ENCODE peak calls at places on chromosomes 1 and 21, in six cellular contexts. I is A549, G is upper lobe of left lung, D is GM12878, M is HepG2, K is K562. Y is an unnamed sample.
A peak's percentile ranks its signal among the peaks of the same experiment; 100 is the strongest.

GRCh38 chr1:28878796-28879195 is 35.6 kb upstream of the EPB41 start:
- ATAC-seq in M (no peak), G (no peak), D (no peak), K (no peak), I (no peak), Y (no peak)

GRCh38 chr1:211951856-211952255 is 83.5 kb downstream of the INTS7 start:
- ATAC-seq in K (no peak), I (peak; percentile 79), M (peak; percentile 59), D (peak; percentile 100), G (no peak), Y (no peak)

GRCh38 chr1:31523769-31524168 is 52.5 kb upstream of the TINAGL1 start:
- ATAC-seq in G (peak; percentile 84), I (no peak), D (peak; percentile 79), M (peak; percentile 87), K (no peak), Y (peak; percentile 79)

GRCh38 chr1:43027977-43028376 is 69.3 kb upstream of the SLC2A1 start:
- ATAC-seq in I (no peak), M (no peak), D (no peak), G (no peak), K (peak; percentile 28), Y (no peak)

GRCh38 chr1:203284411-203285208 is 20.7 kb upstream of the BTG2 start:
- ATAC-seq in G (no peak), I (no peak), M (no peak), D (no peak), K (no peak), Y (no peak)

GRCh38 chr1:8182034-8182761 is 135.7 kb upstream of the SLC45A1 start:
- ATAC-seq in G (peak; percentile 91), K (peak; percentile 38), D (peak; percentile 87), I (peak; percentile 92), M (peak; percentile 75), Y (peak; percentile 25)

GRCh38 chr21:36145259-36145658 is 10.4 kb downstream of the CBR3 start:
- ATAC-seq in G (no peak), I (no peak), K (no peak), M (no peak), D (no peak), Y (no peak)

GRCh38 chr1:159239551-159240220 is 35.0 kb downstream of the ACKR1 start:
- ATAC-seq in G (no peak), M (no peak), D (peak; percentile 80), I (no peak), K (no peak), Y (no peak)

GRCh38 chr1:16292739-16293138 is 55.8 kb upstream of the CPLANE2 start:
- ATAC-seq in D (no peak), K (peak; percentile 56), G (no peak), M (no peak), I (no peak), Y (no peak)

GRCh38 chr1:184114818-184115398 is 63.4 kb downstream of the TSEN15 start:
- ATAC-seq in D (no peak), I (no peak), G (no peak), M (no peak), K (no peak), Y (no peak)

GRCh38 chr1:224411766-224412165 is 22.8 kb downstream of the WDR26 start:
- ATAC-seq in I (peak; percentile 38), M (no peak), G (no peak), D (peak; percentile 45), K (peak; percentile 25), Y (no peak)

DNA sequence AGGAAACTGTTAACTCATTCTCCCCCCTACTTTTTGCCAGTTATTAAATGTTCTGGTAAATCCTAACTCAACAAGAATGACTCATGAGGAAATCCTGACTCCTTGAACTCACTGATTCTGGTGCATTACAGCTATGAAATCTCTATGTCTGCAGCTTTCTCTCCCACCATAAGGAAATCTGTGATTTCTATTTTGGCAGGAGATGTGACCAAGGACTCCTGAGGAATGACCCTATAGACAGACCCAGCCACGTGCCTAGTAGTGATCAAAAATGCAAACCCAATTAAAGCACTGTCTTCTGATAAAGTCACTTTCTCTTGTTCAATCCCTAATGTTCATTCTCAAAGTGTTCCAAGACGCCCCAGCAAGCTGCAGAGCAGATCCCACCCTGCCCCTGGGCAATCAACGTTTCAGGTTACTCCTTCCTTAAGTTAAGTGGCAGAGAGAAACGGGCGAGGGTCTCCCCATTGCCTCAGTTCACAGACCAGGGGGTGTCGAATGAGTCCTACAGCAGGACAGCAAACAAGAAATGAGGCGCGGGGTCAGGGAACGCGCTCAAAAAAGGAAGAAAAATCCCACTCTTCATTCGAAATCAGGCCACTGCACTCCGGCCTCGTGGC is 761 bp upstream of the RGS2 start:
- ATAC-seq in M (no peak), K (no peak), G (no peak), D (no peak), I (peak; percentile 16), Y (no peak)
- TF ChIP-seq EP300 in M (no peak), K (no peak), G (peak; percentile 6), D (no peak), I (no peak), Y (no peak)

GRCh38 chr1:177862916-177863315 is 106.9 kb downstream of the SEC16B start:
- ATAC-seq in G (no peak), K (no peak), M (no peak), I (no peak), D (no peak), Y (no peak)

GRCh38 chr1:177865807-177866206 is 104.1 kb downstream of the SEC16B start:
- ATAC-seq in I (no peak), D (no peak), G (no peak), M (no peak), K (no peak), Y (no peak)

GRCh38 chr1:177858222-177858894 is 111.5 kb downstream of the SEC16B start:
- ATAC-seq in K (no peak), M (no peak), I (no peak), G (no peak), D (peak; percentile 55), Y (no peak)

GRCh38 chr1:177864530-177865305 is 105.1 kb downstream of the SEC16B start:
- ATAC-seq in D (no peak), M (no peak), G (no peak), I (no peak), K (no peak), Y (no peak)

DNA sequence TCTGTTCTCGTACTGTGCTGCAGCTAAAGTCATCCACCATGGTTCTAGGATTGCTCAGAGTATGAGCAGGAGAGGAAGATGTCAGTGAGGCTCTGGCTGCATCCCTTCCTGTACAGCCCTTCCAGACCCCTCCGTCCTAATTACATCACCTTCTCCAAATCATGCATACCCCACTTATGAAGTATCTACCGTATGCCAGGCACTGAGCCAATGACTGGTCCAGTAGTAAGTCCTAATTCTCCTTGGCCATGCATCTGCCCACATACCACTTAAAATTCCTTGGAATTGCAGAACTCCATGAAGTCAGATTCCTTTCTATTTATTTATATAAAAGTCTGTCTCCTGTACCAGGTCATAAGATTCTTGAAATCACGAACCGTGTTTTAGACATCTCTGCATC is 106.1 kb downstream of the SEC16B start:
- ATAC-seq in I (no peak), G (no peak), M (no peak), D (no peak), K (no peak), Y (no peak)
- TF ChIP-seq CTCF in I (no peak), G (no peak), M (no peak), D (no peak), K (no peak), Y (no peak)

GRCh38 chr1:201902198-201902597 is 13.5 kb downstream of the SHISA4 start:
- ATAC-seq in I (no peak), M (no peak), K (no peak), G (no peak), D (no peak), Y (no peak)

GRCh38 chr1:201905234-201905890 is 16.7 kb downstream of the SHISA4 start:
- ATAC-seq in G (no peak), K (peak; percentile 32), I (no peak), D (peak; percentile 44), M (peak; percentile 20), Y (no peak)

GRCh38 chr1:201906336-201906735 is 17.6 kb downstream of the SHISA4 start:
- ATAC-seq in D (no peak), I (no peak), G (no peak), M (peak; percentile 22), K (no peak), Y (no peak)

GRCh38 chr1:201903135-201903534 is 14.4 kb downstream of the SHISA4 start:
- ATAC-seq in D (no peak), G (no peak), M (no peak), I (peak; percentile 17), K (no peak), Y (peak; percentile 72)

GRCh38 chr1:201904579-201904978 is 15.9 kb downstream of the SHISA4 start:
- ATAC-seq in G (no peak), K (no peak), M (no peak), I (no peak), D (no peak), Y (peak; percentile 83)
- TF ChIP-seq EP300 in G (no peak), K (no peak), M (no peak), I (no peak), D (no peak), Y (no peak)

GRCh38 chr1:165865941-165866340 is 38.5 kb downstream of the UCK2 start:
- ATAC-seq in I (no peak), M (peak; percentile 74), G (no peak), K (peak; percentile 22), D (no peak), Y (no peak)

GRCh38 chr1:165873481-165873880 is 46.1 kb downstream of the UCK2 start:
- ATAC-seq in G (no peak), K (no peak), D (no peak), M (no peak), I (no peak), Y (no peak)

GRCh38 chr1:165874643-165875042 is 47.2 kb downstream of the UCK2 start:
- ATAC-seq in I (no peak), M (no peak), G (no peak), D (no peak), K (no peak), Y (no peak)

GRCh38 chr1:165871311-165872067 is 44.1 kb downstream of the UCK2 start:
- ATAC-seq in G (peak; percentile 79), D (peak; percentile 87), M (peak; percentile 99), I (peak; percentile 20), K (peak; percentile 90), Y (peak; percentile 22)

GRCh38 chr1:165869343-165869742 is 41.9 kb downstream of the UCK2 start:
- ATAC-seq in M (no peak), G (no peak), I (peak; percentile 55), D (no peak), K (no peak), Y (no peak)
- TF ChIP-seq CTCF in M (no peak), G (no peak), I (no peak), D (no peak), K (no peak), Y (no peak)

GRCh38 chr1:85417017-85417416 is 47.9 kb downstream of the DDAH1 start:
- ATAC-seq in M (peak; percentile 69), D (no peak), K (no peak), I (peak; percentile 33), G (no peak), Y (no peak)

GRCh38 chr1:85409516-85409915 is 55.4 kb downstream of the DDAH1 start:
- ATAC-seq in I (no peak), D (no peak), K (no peak), G (no peak), M (no peak), Y (no peak)

GRCh38 chr1:85417876-85418275 is 47.1 kb downstream of the DDAH1 start:
- ATAC-seq in K (no peak), I (no peak), G (no peak), D (no peak), M (no peak), Y (no peak)

GRCh38 chr1:85411567-85412312 is 53.2 kb downstream of the DDAH1 start:
- ATAC-seq in M (no peak), D (no peak), G (no peak), I (no peak), K (no peak), Y (no peak)

GRCh38 chr1:85413169-85413568 is 51.8 kb downstream of the DDAH1 start:
- ATAC-seq in M (no peak), D (no peak), I (no peak), K (no peak), G (no peak), Y (no peak)
- TF ChIP-seq EP300 in M (no peak), D (no peak), I (no peak), K (no peak), G (no peak), Y (no peak)